ENCODE peak calls at places on chromosome 19, in nine cellular contexts. K is HL-60, O is IMR-90, J is Peyer's patch, A is HCT116, P is fibroblast of lung, D is right atrium auricular region, M is pancreas, V is cardiac fibroblast. N is an unnamed sample.

GRCh38 chr19:13441810-13442512 is 64.3 kb downstream of the CACNA1A start:
- DNase-seq in J (peak), K (peak), P (peak), D (no peak), M (no peak), A (no peak), O (peak), V (peak), N (peak)

GRCh38 chr19:10105241-10106099 is 692 bp upstream of the PPAN start:
- DNase-seq in D (no peak), V (no peak), M (no peak), P (no peak), O (no peak), K (peak), A (no peak), J (peak), N (no peak)

GRCh38 chr19:40663712-40664692 is 26.4 kb downstream of the NUMBL start:
- DNase-seq in P (no peak), D (no peak), O (peak), V (peak), M (no peak), A (no peak), J (no peak), K (no peak), N (peak)

GRCh38 chr19:35090795-35091214 is 24.8 kb upstream of the FXYD3 start:
- DNase-seq in M (peak), V (no peak), D (no peak), A (no peak), J (no peak), O (no peak), P (no peak), K (no peak), N (no peak)

GRCh38 chr19:14375582-14376291 is 5.5 kb upstream of the ADGRE5 start:
- DNase-seq in O (peak), V (peak), K (no peak), M (peak), D (peak), J (peak), A (no peak), P (no peak), N (no peak)

GRCh38 chr19:33947565-33947964 is 150.9 kb downstream of the KCTD15 start:
- DNase-seq in K (no peak), P (no peak), J (no peak), A (no peak), V (no peak), M (no peak), D (no peak), O (no peak), N (no peak)

GRCh38 chr19:51742736-51743288 is 8.9 kb downstream of the FPR1 start:
- DNase-seq in V (peak), K (no peak), J (no peak), A (no peak), M (no peak), P (no peak), O (no peak), D (no peak), N (no peak)

GRCh38 chr19:2768365-2769132 is 14.5 kb downstream of the SGTA start:
- DNase-seq in D (no peak), O (no peak), J (no peak), V (no peak), P (no peak), M (no peak), A (no peak), K (no peak), N (no peak)

GRCh38 chr19:8081569-8082550 is 29.3 kb downstream of the CCL25 start:
- DNase-seq in K (peak), J (no peak), P (peak), O (no peak), V (peak), M (no peak), A (no peak), D (no peak), N (no peak)

GRCh38 chr19:12774588-12775555 is at the start of gene HOOK2:
- DNase-seq in P (no peak), O (no peak), M (peak), V (no peak), D (no peak), A (peak), J (peak), K (no peak), N (peak)

DNA sequence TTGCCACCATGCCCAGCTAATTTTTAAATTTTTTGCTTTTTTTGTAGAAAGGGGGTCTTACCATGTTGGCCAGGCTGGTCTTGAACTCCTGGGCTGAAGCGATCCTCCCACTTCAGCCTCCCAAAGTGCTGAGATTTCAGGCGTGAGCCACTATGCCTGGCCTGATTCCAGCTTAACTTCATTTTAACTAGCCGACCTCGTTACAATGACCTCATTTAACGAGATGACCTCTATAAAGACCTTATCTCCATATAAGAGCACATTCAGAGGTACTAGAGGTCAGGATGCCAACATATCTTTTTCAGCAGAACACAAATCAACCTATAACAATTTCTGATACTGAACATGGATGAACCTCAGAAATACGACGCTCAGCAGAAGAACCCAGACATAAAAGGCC is 10.6 kb downstream of the KCNN1 start:
- DNase-seq in O (no peak), K (no peak), P (no peak), V (no peak), D (no peak), M (no peak), J (no peak), A (no peak), N (no peak)
- H3K4me3 ChIP-seq in O (no peak), K (no peak), P (no peak), V (no peak), D (no peak), M (no peak), J (no peak), A (no peak), N (no peak)

DNA sequence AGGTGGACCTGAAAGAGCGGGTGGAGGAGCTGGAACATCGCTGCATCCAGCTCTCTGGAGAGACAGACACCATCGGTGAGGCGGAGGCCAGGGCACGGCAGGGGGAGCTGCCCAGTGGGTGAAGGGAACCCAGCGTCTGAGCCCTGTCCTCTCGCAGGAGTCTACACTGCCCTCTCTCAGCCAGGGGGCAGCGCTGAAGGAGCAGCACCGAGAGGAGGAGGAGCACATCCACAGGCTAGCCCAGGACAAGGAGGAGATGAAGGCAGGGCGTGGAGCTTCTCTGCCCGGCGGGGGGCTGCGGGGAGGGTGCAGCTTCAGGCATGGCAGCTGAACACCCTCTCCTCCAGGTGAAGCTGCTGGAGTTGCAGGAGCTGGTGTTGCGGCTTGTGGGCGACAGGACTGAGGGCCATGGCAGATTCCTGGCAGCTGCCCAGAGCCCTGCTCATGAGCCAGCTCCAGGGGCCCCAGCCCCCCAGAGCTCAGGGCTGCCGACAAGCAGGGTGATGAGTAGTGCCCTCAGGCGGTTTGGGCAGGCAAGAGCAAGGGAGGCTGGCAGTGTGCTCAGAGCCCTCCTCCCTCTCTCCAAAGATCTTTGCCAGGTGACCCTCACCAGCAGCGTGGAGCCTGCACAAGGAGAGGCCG is 31.4 kb upstream of the ZNF492 start:
- DNase-seq in P (no peak), V (no peak), J (no peak), K (no peak), M (peak), O (no peak), A (no peak), D (peak), N (no peak)
- H3K4me3 ChIP-seq in P (no peak), V (no peak), J (no peak), K (no peak), M (no peak), O (no peak), A (no peak), D (no peak), N (no peak)

GRCh38 chr19:1259206-1259872 is 9.8 kb upstream of the CIRBP start:
- DNase-seq in D (no peak), M (no peak), A (no peak), O (peak), K (peak), P (peak), V (peak), J (peak), N (peak)
- H3K4me3 ChIP-seq in D (no peak), M (peak), A (peak), O (no peak), K (peak), P (no peak), V (no peak), J (peak), N (no peak)

GRCh38 chr19:32676895-32677359 is 1.3 kb downstream of the RGS9BP start:
- DNase-seq in P (no peak), J (no peak), O (no peak), V (no peak), A (no peak), K (no peak), D (no peak), M (peak), N (no peak)
- H3K4me3 ChIP-seq in P (no peak), J (no peak), O (no peak), V (no peak), A (no peak), K (no peak), D (peak), M (no peak), N (no peak)

GRCh38 chr19:54095136-54095858 is 5.3 kb downstream of the OSCAR start:
- DNase-seq in A (no peak), V (no peak), M (no peak), D (no peak), O (no peak), J (no peak), K (no peak), P (no peak), N (no peak)
- H3K4me3 ChIP-seq in A (peak), V (peak), M (peak), D (no peak), O (peak), J (peak), K (no peak), P (peak), N (peak)

GRCh38 chr19:43914051-43914450 is 21.0 kb downstream of the ZNF45 start:
- DNase-seq in D (no peak), J (no peak), O (no peak), A (no peak), M (no peak), P (peak), K (no peak), V (peak), N (no peak)
- H3K4me3 ChIP-seq in D (no peak), J (no peak), O (no peak), A (no peak), M (no peak), P (no peak), K (no peak), V (no peak), N (no peak)

DNA sequence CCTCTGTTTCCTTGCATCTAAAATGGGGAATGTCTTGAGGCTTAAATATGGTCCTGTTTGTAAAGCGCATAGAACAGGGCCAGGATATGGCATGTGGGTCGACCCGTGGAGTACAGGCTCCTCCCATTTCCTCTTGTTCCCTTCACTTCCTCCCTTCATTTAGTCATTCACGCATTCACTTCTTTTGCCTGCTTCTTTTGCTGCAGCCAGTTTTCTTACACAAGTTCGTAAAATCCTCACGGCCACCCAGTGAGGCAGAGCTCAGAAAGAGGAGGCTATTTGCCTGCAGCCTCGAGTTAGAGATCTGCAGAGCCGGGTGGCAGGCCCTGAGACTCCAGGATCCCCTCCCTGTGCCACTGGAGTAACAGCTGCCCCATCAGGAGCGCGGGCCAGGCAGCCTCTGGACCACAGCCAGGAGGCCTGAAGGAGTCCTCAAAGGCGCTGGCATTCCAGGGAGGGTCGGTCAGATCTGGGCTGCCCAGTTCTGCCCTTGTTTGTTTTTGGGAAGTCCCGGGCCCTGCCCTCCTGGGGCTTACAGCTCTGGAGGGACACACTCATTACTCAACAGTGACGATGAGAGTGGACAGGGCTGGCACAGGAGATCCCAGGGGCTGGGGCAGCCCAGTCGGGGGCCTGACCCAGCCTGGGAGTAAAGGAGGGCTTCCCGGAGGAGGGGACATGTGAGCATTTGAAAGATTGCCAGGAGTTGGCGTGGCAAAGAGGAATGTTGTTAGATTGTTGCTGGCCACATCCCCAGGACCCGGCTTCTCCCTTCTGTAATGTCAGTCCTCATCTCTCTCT is 4.6 kb downstream of the PPP5C start:
- DNase-seq in V (peak), A (no peak), J (peak), P (peak), M (peak), O (peak), K (peak), D (peak), N (no peak)
- H3K4me3 ChIP-seq in V (no peak), A (no peak), J (no peak), P (no peak), M (peak), O (no peak), K (no peak), D (no peak), N (no peak)